ENCODE peak calls at places on chromosomes 6 and 20, in eight cellular contexts. One of them, this sample, is unnamed.

GRCh38 chr6:1416191-1416764 is 26.9 kb downstream of the FOXF2 start:
- ATAC-seq in HCT116: no peak
- ATAC-seq in activated naive CD8-positive, alpha-beta T cell treated with anti-CD3 and anti-CD28 coated beads, Interleukin-2, amount 10 ng/mL, durations not matched to agents 7 days and 5 days: no peak
- ATAC-seq in stimulated activated naive B cell treated with anti-CD40 and anti-IgM and Interleukin-4, amounts not matched to agents 10 μg/mL and 1 μg/mL and 100 μg/mL, for 72 hours: no peak
- ATAC-seq in mucosa of descending colon: no peak
- ATAC-seq in gastrocnemius medialis: no peak
- ATAC-seq in heart right ventricle: no peak
- ATAC-seq in left colon: no peak
- ATAC-seq in this sample: no peak

GRCh38 chr20:51129201-51129671 is 106.3 kb upstream of the KCNG1 start:
- ATAC-seq in HCT116: no peak
- ATAC-seq in heart right ventricle: no peak
- ATAC-seq in stimulated activated naive B cell treated with anti-CD40 and anti-IgM and Interleukin-4, amounts not matched to agents 10 μg/mL and 1 μg/mL and 100 μg/mL, for 72 hours: peak
- ATAC-seq in gastrocnemius medialis: no peak
- ATAC-seq in mucosa of descending colon: peak
- ATAC-seq in activated naive CD8-positive, alpha-beta T cell treated with anti-CD3 and anti-CD28 coated beads, Interleukin-2, amount 10 ng/mL, durations not matched to agents 7 days and 5 days: no peak
- ATAC-seq in left colon: peak
- ATAC-seq in this sample: peak

GRCh38 chr20:760751-761417 is 7.4 kb downstream of the SLC52A3 start:
- ATAC-seq in stimulated activated naive B cell treated with anti-CD40 and anti-IgM and Interleukin-4, amounts not matched to agents 10 μg/mL and 1 μg/mL and 100 μg/mL, for 72 hours: no peak
- ATAC-seq in mucosa of descending colon: peak
- ATAC-seq in HCT116: peak
- ATAC-seq in left colon: peak
- ATAC-seq in activated naive CD8-positive, alpha-beta T cell treated with anti-CD3 and anti-CD28 coated beads, Interleukin-2, amount 10 ng/mL, durations not matched to agents 7 days and 5 days: no peak
- ATAC-seq in gastrocnemius medialis: no peak
- ATAC-seq in heart right ventricle: peak
- ATAC-seq in this sample: peak

GRCh38 chr6:24997186-24997585 is 61.4 kb upstream of the RIPOR2 start:
- ATAC-seq in gastrocnemius medialis: no peak
- ATAC-seq in HCT116: no peak
- ATAC-seq in heart right ventricle: no peak
- ATAC-seq in mucosa of descending colon: no peak
- ATAC-seq in left colon: no peak
- ATAC-seq in stimulated activated naive B cell treated with anti-CD40 and anti-IgM and Interleukin-4, amounts not matched to agents 10 μg/mL and 1 μg/mL and 100 μg/mL, for 72 hours: peak
- ATAC-seq in activated naive CD8-positive, alpha-beta T cell treated with anti-CD3 and anti-CD28 coated beads, Interleukin-2, amount 10 ng/mL, durations not matched to agents 7 days and 5 days: no peak
- ATAC-seq in this sample: no peak

GRCh38 chr6:39778581-39779270 is 13.4 kb upstream of the DAAM2 start:
- ATAC-seq in mucosa of descending colon: no peak
- ATAC-seq in left colon: no peak
- ATAC-seq in activated naive CD8-positive, alpha-beta T cell treated with anti-CD3 and anti-CD28 coated beads, Interleukin-2, amount 10 ng/mL, durations not matched to agents 7 days and 5 days: no peak
- ATAC-seq in stimulated activated naive B cell treated with anti-CD40 and anti-IgM and Interleukin-4, amounts not matched to agents 10 μg/mL and 1 μg/mL and 100 μg/mL, for 72 hours: no peak
- ATAC-seq in HCT116: no peak
- ATAC-seq in gastrocnemius medialis: no peak
- ATAC-seq in heart right ventricle: no peak
- ATAC-seq in this sample: no peak

GRCh38 chr6:142395266-142395665 is 93.5 kb downstream of the ADGRG6 start:
- ATAC-seq in mucosa of descending colon: no peak
- ATAC-seq in HCT116: no peak
- ATAC-seq in heart right ventricle: no peak
- ATAC-seq in gastrocnemius medialis: no peak
- ATAC-seq in activated naive CD8-positive, alpha-beta T cell treated with anti-CD3 and anti-CD28 coated beads, Interleukin-2, amount 10 ng/mL, durations not matched to agents 7 days and 5 days: no peak
- ATAC-seq in stimulated activated naive B cell treated with anti-CD40 and anti-IgM and Interleukin-4, amounts not matched to agents 10 μg/mL and 1 μg/mL and 100 μg/mL, for 72 hours: no peak
- ATAC-seq in left colon: no peak
- ATAC-seq in this sample: no peak

GRCh38 chr20:35903843-35904242 is 50.5 kb downstream of the SCAND1 start:
- ATAC-seq in mucosa of descending colon: no peak
- ATAC-seq in activated naive CD8-positive, alpha-beta T cell treated with anti-CD3 and anti-CD28 coated beads, Interleukin-2, amount 10 ng/mL, durations not matched to agents 7 days and 5 days: no peak
- ATAC-seq in stimulated activated naive B cell treated with anti-CD40 and anti-IgM and Interleukin-4, amounts not matched to agents 10 μg/mL and 1 μg/mL and 100 μg/mL, for 72 hours: no peak
- ATAC-seq in left colon: no peak
- ATAC-seq in HCT116: no peak
- ATAC-seq in heart right ventricle: no peak
- ATAC-seq in gastrocnemius medialis: no peak
- ATAC-seq in this sample: no peak

GRCh38 chr6:35047265-35048011 is 93.7 kb downstream of the TCP11 start:
- ATAC-seq in gastrocnemius medialis: peak
- ATAC-seq in mucosa of descending colon: no peak
- ATAC-seq in left colon: no peak
- ATAC-seq in heart right ventricle: no peak
- ATAC-seq in activated naive CD8-positive, alpha-beta T cell treated with anti-CD3 and anti-CD28 coated beads, Interleukin-2, amount 10 ng/mL, durations not matched to agents 7 days and 5 days: no peak
- ATAC-seq in HCT116: no peak
- ATAC-seq in stimulated activated naive B cell treated with anti-CD40 and anti-IgM and Interleukin-4, amounts not matched to agents 10 μg/mL and 1 μg/mL and 100 μg/mL, for 72 hours: no peak
- ATAC-seq in this sample: no peak

GRCh38 chr6:109897025-109897424 is 81.1 kb upstream of the GPR6 start:
- ATAC-seq in HCT116: no peak
- ATAC-seq in left colon: no peak
- ATAC-seq in heart right ventricle: no peak
- ATAC-seq in activated naive CD8-positive, alpha-beta T cell treated with anti-CD3 and anti-CD28 coated beads, Interleukin-2, amount 10 ng/mL, durations not matched to agents 7 days and 5 days: no peak
- ATAC-seq in stimulated activated naive B cell treated with anti-CD40 and anti-IgM and Interleukin-4, amounts not matched to agents 10 μg/mL and 1 μg/mL and 100 μg/mL, for 72 hours: no peak
- ATAC-seq in mucosa of descending colon: peak
- ATAC-seq in gastrocnemius medialis: no peak
- ATAC-seq in this sample: no peak

This sample was measured in stimulated activated memory B cell treated with anti-CD40 and anti-IgM and Interleukin-4, amounts not matched to agents 10 μg/mL and 1 μg/mL and 100 μg/mL, for 72 hours.